ENCODE peak calls at places on chromosomes 2 and 18, in seven cellular contexts. M is brain microvascular endothelial cell; Q is Peyer's patch; L is colonic mucosa; N is left ventricle myocardium inferior; J is CD4-positive, alpha-beta T cell; F is activated CD8-positive, alpha-beta T cell treated with anti-CD3 and anti-CD28 coated beads for 36 hours. R is an unnamed sample.

GRCh38 chr2:11270891-11271290 is 73.5 kb downstream of the ROCK2 start:
- DNase-seq in M (peak), Q (no peak), L (no peak), N (no peak), J (no peak), F (peak), R (no peak)

GRCh38 chr2:207083361-207084080 is 82.2 kb downstream of the KLF7 start:
- DNase-seq in M (no peak), Q (no peak), L (no peak), N (no peak), J (no peak), F (no peak), R (no peak)

GRCh38 chr18:63376493-63377053 is 9.6 kb upstream of the KDSR start:
- DNase-seq in M (peak), Q (no peak), L (no peak), N (no peak), J (no peak), F (no peak), R (no peak)

GRCh38 chr2:145760781-145761649 is 1241.1 kb upstream of the ZEB2 start:
- DNase-seq in M (peak), Q (no peak), L (no peak), N (no peak), J (no peak), F (no peak), R (no peak)

GRCh38 chr2:74554821-74555531 is 456 bp downstream of the DOK1 start:
- DNase-seq in M (peak), Q (peak), L (peak), N (peak), J (peak), F (peak), R (peak)

GRCh38 chr2:74864728-74865722 is 31.1 kb downstream of the HK2 start:
- DNase-seq in M (peak), Q (no peak), L (no peak), N (no peak), J (no peak), F (no peak), R (no peak)

GRCh38 chr2:203802277-203803045 is 65.1 kb upstream of the CTLA4 start:
- DNase-seq in M (peak), Q (no peak), L (no peak), N (no peak), J (no peak), F (peak), R (no peak)

GRCh38 chr2:7994397-7994951 is 687.4 kb upstream of the ID2 start:
- DNase-seq in M (no peak), Q (no peak), L (no peak), N (peak), J (no peak), F (no peak), R (no peak)

GRCh38 chr18:29154196-29154757 is 977.3 kb upstream of the CDH2 start:
- DNase-seq in M (peak), Q (no peak), L (no peak), N (no peak), J (no peak), F (no peak), R (no peak)

GRCh38 chr2:235616846-235617245 is 123.0 kb downstream of the AGAP1 start:
- DNase-seq in M (no peak), Q (no peak), L (no peak), N (no peak), J (no peak), F (no peak), R (no peak)

GRCh38 chr2:127681976-127682857 is 6.9 kb upstream of the LIMS2 start:
- DNase-seq in M (no peak), Q (no peak), L (no peak), N (no peak), J (no peak), F (no peak), R (no peak)

GRCh38 chr2:229714080-229714735 is at the start of gene DNER:
- DNase-seq in M (no peak), Q (no peak), L (peak), N (no peak), J (peak), F (peak), R (peak)

GRCh38 chr2:117537030-117537429 is 277.5 kb upstream of the DDX18 start:
- DNase-seq in M (no peak), Q (no peak), L (no peak), N (no peak), J (no peak), F (no peak), R (no peak)

GRCh38 chr2:117536139-117536538 is 278.4 kb upstream of the DDX18 start:
- DNase-seq in M (no peak), Q (no peak), L (no peak), N (no peak), J (no peak), F (no peak), R (no peak)
- TF ChIP-seq CTCF in M (no peak), Q (no peak), L (peak), N (peak), J (no peak), F (no peak), R (peak)

GRCh38 chr2:217909156-217909820 is 93.5 kb downstream of the TNS1 start:
- DNase-seq in M (no peak), Q (no peak), L (no peak), N (no peak), J (no peak), F (no peak), R (no peak)
- TF ChIP-seq CTCF in M (peak), Q (no peak), L (no peak), N (no peak), J (no peak), F (no peak), R (no peak)

GRCh38 chr2:51247252-51247651 is 215.3 kb upstream of the NRXN1 start:
- DNase-seq in M (no peak), Q (no peak), L (no peak), N (no peak), J (no peak), F (no peak), R (no peak)
- TF ChIP-seq CTCF in M (no peak), Q (no peak), L (no peak), N (no peak), J (no peak), F (no peak), R (no peak)

GRCh38 chr18:12246849-12247808 is 7.0 kb upstream of the CIDEA start:
- DNase-seq in M (peak), Q (no peak), L (no peak), N (no peak), J (no peak), F (peak), R (no peak)
- TF ChIP-seq CTCF in M (peak), Q (no peak), L (no peak), N (peak), J (no peak), F (peak), R (no peak)

DNA sequence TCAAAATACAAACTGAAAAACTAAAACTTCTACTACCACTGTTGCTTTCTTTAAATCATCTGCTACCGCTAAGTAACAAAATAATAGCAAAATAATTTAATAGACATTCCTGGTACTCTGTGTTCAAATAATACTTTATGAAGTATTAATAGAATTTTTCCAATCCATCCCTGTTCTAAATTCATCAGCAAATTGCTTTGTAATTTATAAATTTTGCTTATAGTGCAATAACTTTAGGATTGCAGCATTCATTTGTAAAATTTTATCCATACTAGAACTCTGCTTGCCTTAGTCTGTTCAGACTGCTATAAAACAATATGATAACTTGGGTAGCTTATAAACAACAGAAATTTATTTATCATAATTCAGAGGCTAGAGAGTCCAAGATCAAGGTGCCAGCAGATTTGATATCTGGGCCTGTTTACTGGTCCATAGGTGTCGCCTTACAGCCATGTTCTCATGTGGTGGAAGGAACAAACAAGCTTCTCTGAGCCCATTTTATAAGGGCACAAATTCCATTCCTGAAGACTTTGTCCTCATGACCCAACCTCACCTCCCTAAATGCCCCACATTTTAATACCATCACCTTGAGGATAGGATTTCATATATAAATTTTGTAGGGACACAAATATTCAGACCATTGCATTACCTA is 415.1 kb upstream of the MAP2 start:
- DNase-seq in M (no peak), Q (no peak), L (no peak), N (no peak), J (no peak), F (no peak), R (no peak)
- TF ChIP-seq CTCF in M (no peak), Q (no peak), L (no peak), N (no peak), J (no peak), F (no peak), R (no peak)

DNA sequence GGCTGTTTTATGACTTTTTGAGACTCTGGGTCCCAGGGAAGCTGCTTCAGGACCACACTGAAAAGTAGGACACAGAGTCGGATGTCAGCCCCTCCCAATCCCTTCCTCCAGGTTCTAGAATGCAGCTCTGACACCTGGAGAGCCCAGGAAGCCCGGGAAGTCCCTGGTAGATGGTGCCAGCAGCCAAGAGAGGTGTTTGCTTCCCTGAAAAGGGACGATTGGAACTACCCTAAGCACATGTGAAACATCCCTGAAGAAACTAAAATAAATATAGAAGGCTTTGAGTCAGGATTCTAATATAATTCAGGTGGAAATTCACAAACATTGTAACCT is 163.2 kb upstream of the CYRIA start:
- DNase-seq in M (no peak), Q (no peak), L (no peak), N (no peak), J (no peak), F (no peak), R (no peak)
- TF ChIP-seq CTCF in M (no peak), Q (no peak), L (no peak), N (no peak), J (no peak), F (no peak), R (no peak)

GRCh38 chr2:159266554-159266953 is 19.9 kb downstream of the WDSUB1 start:
- DNase-seq in M (no peak), Q (no peak), L (no peak), N (no peak), J (no peak), F (no peak), R (peak)

GRCh38 chr2:159275111-159275510 is 11.4 kb downstream of the WDSUB1 start:
- DNase-seq in M (no peak), Q (no peak), L (no peak), N (no peak), J (no peak), F (no peak), R (no peak)

GRCh38 chr2:159272166-159272565 is 14.3 kb downstream of the WDSUB1 start:
- DNase-seq in M (no peak), Q (no peak), L (no peak), N (no peak), J (no peak), F (no peak), R (no peak)

GRCh38 chr2:159267926-159268325 is 18.6 kb downstream of the WDSUB1 start:
- DNase-seq in M (no peak), Q (no peak), L (no peak), N (no peak), J (no peak), F (no peak), R (no peak)

DNA sequence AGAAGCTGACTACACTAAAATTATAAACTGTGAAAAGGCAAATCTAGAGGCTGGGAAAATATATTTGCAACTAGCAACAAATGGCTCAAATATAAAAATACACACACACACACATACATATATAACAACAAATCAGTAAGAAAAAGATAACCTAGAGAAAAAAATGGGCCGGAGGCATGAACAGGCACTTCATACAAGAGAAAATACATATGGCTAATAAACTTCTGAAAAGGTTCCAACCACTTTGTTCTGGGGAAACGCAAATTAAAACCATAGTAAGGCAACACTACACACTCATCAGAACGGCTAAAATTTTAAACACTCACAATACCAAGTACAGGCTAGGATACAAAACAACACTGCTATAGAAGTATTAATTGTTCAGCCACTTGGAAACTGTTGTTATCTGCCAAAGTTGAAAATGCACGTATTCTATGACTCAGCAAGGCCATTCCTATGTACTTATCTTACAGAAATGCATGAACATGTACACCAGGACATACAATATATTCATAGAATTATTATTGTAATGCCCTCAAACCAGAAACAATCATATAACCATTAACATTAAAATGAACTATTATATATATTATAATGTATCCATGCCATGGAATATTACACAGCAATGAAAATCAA is 15.6 kb downstream of the WDSUB1 start:
- DNase-seq in M (no peak), Q (no peak), L (no peak), N (no peak), J (no peak), F (no peak), R (no peak)
- TF ChIP-seq CTCF in M (no peak), Q (no peak), L (no peak), N (no peak), J (no peak), F (no peak), R (no peak)

R was measured in GM13976.